ENCODE peak calls at places on chromosomes 4 and X, in eight cellular contexts. S, I, B, Z, Q, R, U and V are unnamed samples.

GRCh38 chrX:124212622-124213021 is 119.8 kb upstream of the TEX13D start:
- DNase-seq in R (no peak), B (no peak), I (no peak), S (no peak), Q (no peak), Z (no peak), U (no peak), V (no peak)

GRCh38 chrX:97700547-97700946 is 816.8 kb downstream of the RPA4 start:
- DNase-seq in U (no peak), Q (no peak), I (no peak), B (no peak), R (no peak), S (no peak), Z (no peak), V (no peak)

GRCh38 chr4:40924096-40924792 is 174.5 kb downstream of the NSUN7 start:
- DNase-seq in U (peak; percentile 90), R (peak; percentile 54), Q (peak; percentile 75), B (no peak), S (peak; percentile 73), Z (peak; percentile 49), I (peak; percentile 81), V (peak; percentile 61)

GRCh38 chr4:48047896-48048295 is 31.3 kb downstream of the NIPAL1 start:
- DNase-seq in R (no peak), I (no peak), Z (no peak), S (peak; percentile 36), Q (no peak), B (no peak), U (no peak), V (peak; percentile 35)

GRCh38 chrX:21873063-21873785 is 17.4 kb downstream of the YY2 start:
- DNase-seq in Z (peak; percentile 46), U (no peak), Q (no peak), B (no peak), I (no peak), R (no peak), S (no peak), V (no peak)

GRCh38 chr4:77007358-77008230 is 58.0 kb downstream of the SEPTIN11 start:
- DNase-seq in Z (peak; percentile 83), B (no peak), U (no peak), Q (peak; percentile 52), S (no peak), I (no peak), R (peak; percentile 19), V (no peak)

GRCh38 chr4:148341980-148342800 is 100.0 kb downstream of the NR3C2 start:
- DNase-seq in U (peak; percentile 55), Q (no peak), B (no peak), R (no peak), S (no peak), I (no peak), Z (no peak), V (no peak)

GRCh38 chr4:101126044-101126443 is 221.3 kb downstream of the PPP3CA start:
- DNase-seq in B (no peak), Q (no peak), Z (peak; percentile 47), R (no peak), U (no peak), S (no peak), I (no peak), V (no peak)

GRCh38 chr4:26204249-26204825 is 116.5 kb upstream of the RBPJ start:
- DNase-seq in I (no peak), Z (no peak), B (no peak), S (no peak), R (peak; percentile 4), U (no peak), Q (no peak), V (no peak)

GRCh38 chrX:111318901-111319300 is 48.6 kb upstream of the CAPN6 start:
- DNase-seq in Q (no peak), Z (no peak), U (no peak), I (no peak), R (no peak), S (no peak), B (no peak), V (no peak)

GRCh38 chrX:131812847-131813825 is 210.0 kb upstream of the STK26 start:
- DNase-seq in R (peak; percentile 88), U (no peak), S (no peak), I (no peak), Z (peak; percentile 79), Q (no peak), B (no peak), V (peak; percentile 81)

GRCh38 chr4:113159901-113160545 is 110.6 kb downstream of the ANK2 start:
- DNase-seq in I (no peak), Z (no peak), R (no peak), B (no peak), U (no peak), Q (no peak), S (no peak), V (no peak)

GRCh38 chr4:179595671-179596410 is 2153.6 kb upstream of the AGA start:
- DNase-seq in Q (no peak), Z (peak; percentile 95), B (no peak), R (no peak), U (no peak), I (no peak), S (no peak), V (no peak)

GRCh38 chrX:67692246-67692645 is 148.4 kb downstream of the AR start:
- DNase-seq in B (no peak), U (no peak), I (no peak), Q (no peak), R (no peak), S (no peak), Z (peak; percentile 16), V (no peak)

GRCh38 chr4:17494258-17494657 is 17.6 kb downstream of the QDPR start:
- DNase-seq in Q (no peak), I (no peak), R (no peak), S (no peak), B (peak; percentile 38), Z (peak; percentile 78), U (no peak), V (no peak)

GRCh38 chr4:107740381-107740780 is 20.3 kb upstream of the PAPSS1 start:
- DNase-seq in R (no peak), I (no peak), Q (peak; percentile 28), B (no peak), U (peak; percentile 60), S (no peak), Z (peak; percentile 9), V (no peak)

GRCh38 chr4:157819693-157820464 is 352.9 kb downstream of the GASK1B start:
- DNase-seq in S (no peak), I (no peak), R (no peak), Z (no peak), Q (no peak), B (no peak), U (no peak), V (no peak)

GRCh38 chr4:90419124-90419711 is 292.0 kb downstream of the CCSER1 start:
- DNase-seq in U (no peak), I (no peak), Z (peak; percentile 37), S (no peak), B (peak; percentile 5), R (no peak), Q (peak; percentile 67), V (no peak)

GRCh38 chr4:109816082-109816442 is 500 bp downstream of the GAR1 start:
- DNase-seq in Q (peak; percentile 21), B (no peak), S (peak; percentile 52), R (peak; percentile 44), Z (no peak), I (no peak), U (no peak), V (peak; percentile 62)

GRCh38 chr4:152777488-152777887 is 2.0 kb downstream of the TIGD4 start:
- DNase-seq in B (no peak), Q (no peak), R (no peak), S (no peak), I (no peak), U (no peak), Z (no peak), V (no peak)
- H3K4me1 ChIP-seq in B (no peaks in the 10 kb centered on the region), Q (peaks cover 13% of the 10 kb centered on the region), R (peaks cover 22% of the 10 kb centered on the region), S (peaks cover 16% of the 10 kb centered on the region), I (peaks cover 27% of the 10 kb centered on the region), U (peaks cover 6% of the 10 kb centered on the region), Z (no peaks in the 10 kb centered on the region), V (peaks cover 18% of the 10 kb centered on the region)

DNA sequence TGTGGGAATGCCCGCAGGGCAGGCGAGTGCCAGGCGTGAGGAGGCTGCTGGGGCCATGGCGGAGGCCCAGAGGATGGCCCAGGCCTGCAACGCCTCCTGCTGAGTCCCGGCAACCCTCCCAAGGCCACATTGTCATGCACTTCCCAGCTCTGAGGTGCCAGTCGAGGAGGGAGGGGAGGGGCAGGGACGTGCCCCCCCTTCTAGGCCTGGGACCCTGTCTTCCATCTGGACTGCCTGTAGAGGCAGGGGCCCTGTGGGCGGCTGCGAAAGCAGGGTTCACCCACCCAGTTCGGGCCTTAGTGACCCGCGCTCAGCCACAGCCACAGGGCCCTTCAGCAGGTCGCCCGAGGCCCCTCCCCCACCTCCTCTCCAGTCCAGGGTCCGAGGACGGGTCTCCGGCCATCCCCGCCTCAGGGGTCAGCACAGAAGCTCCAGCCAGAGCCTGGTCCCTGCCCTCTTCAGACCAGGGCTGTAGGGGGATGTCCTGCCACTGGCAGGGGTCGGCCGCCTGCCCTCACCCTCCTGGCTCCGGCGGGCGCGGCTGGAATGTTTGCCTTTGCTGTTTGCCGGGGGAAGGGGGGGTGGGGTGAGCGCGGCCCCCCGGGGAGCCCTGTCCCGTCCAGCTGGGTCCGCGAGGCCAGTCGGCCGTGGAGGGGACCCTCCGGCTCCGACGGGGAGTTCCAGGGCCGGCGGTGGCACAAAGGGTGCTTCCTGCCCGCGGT is 26.6 kb upstream of the FGFR3 start:
- DNase-seq in I (no peak), R (no peak), Z (no peak), U (peak; percentile 88), B (no peak), Q (peak; percentile 54), S (no peak), V (no peak)
- H3K4me3 ChIP-seq in I (peak overlapping the region; percentile 57), R (no peak overlapping the region), Z (no peak overlapping the region), U (no peak overlapping the region), B (peak overlapping the region; percentile 42), Q (peak overlapping the region; percentile 51), S (no peak overlapping the region), V (no peak overlapping the region)

GRCh38 chr4:15755321-15755750 is 22.8 kb upstream of the CD38 start:
- DNase-seq in I (no peak), R (peak; percentile 29), U (no peak), Q (no peak), Z (peak; percentile 69), B (no peak), S (no peak), V (no peak)

GRCh38 chr4:15755781-15756180 is 22.3 kb upstream of the CD38 start:
- DNase-seq in S (no peak), I (no peak), U (no peak), Q (no peak), B (no peak), Z (peak; percentile 12), R (no peak), V (no peak)

GRCh38 chr4:15757084-15757483 is 21.0 kb upstream of the CD38 start:
- DNase-seq in S (no peak), R (no peak), Q (no peak), I (no peak), U (no peak), B (no peak), Z (no peak), V (no peak)

GRCh38 chr4:15756361-15756861 is 21.7 kb upstream of the CD38 start:
- DNase-seq in B (no peak), S (no peak), R (peak; percentile 73), I (no peak), U (no peak), Z (peak; percentile 26), Q (no peak), V (no peak)

GRCh38 chr4:15758294-15758693 is 19.8 kb upstream of the CD38 start:
- DNase-seq in R (no peak), B (no peak), S (no peak), Z (no peak), I (no peak), Q (no peak), U (no peak), V (no peak)
- H3K4me1 ChIP-seq in R (peaks cover 43% of the 10 kb centered on the region), B (peaks cover 5% of the 10 kb centered on the region), S (no peaks in the 10 kb centered on the region), Z (no peaks in the 10 kb centered on the region), I (peaks cover 9% of the 10 kb centered on the region), Q (no peaks in the 10 kb centered on the region), U (no peaks in the 10 kb centered on the region), V (no peaks in the 10 kb centered on the region)

GRCh38 chr4:55079451-55080173 is 45.8 kb downstream of the KDR start:
- DNase-seq in Z (no peak), U (peak; percentile 71), I (no peak), S (no peak), Q (no peak), R (no peak), B (no peak), V (no peak)
- H3K4me3 ChIP-seq in Z (no peak overlapping the region), U (peak overlapping the region; percentile 9), I (peak overlapping the region; percentile 9), S (no peak overlapping the region), Q (no peak overlapping the region), R (no peak overlapping the region), B (no peak overlapping the region), V (no peak overlapping the region)